ENCODE peak calls at places on chromosome 4, in four cellular contexts. H, T, X and B are unnamed samples.

GRCh38 chr4:88418411-88418810 is 38.5 kb upstream of the HERC5 start:
- DNase-seq in H (no peak), T (no peak), X (no peak), B (no peak)

GRCh38 chr4:113587640-113588275 is 173.8 kb downstream of the CAMK2D start:
- DNase-seq in X (no peak), H (no peak), T (no peak), B (no peak)

GRCh38 chr4:8850074-8850829 is 21.4 kb downstream of the HMX1 start:
- DNase-seq in T (no peak), X (no peak), H (no peak), B (no peak)

GRCh38 chr4:145935253-145936141 is 3.1 kb downstream of the ZNF827 start:
- DNase-seq in X (no peak), T (peak; percentile 68), H (no peak), B (no peak)

GRCh38 chr4:8046925-8047541 is 107.4 kb upstream of the AFAP1 start:
- DNase-seq in X (no peak), H (no peak), T (no peak), B (no peak)

GRCh38 chr4:152115794-152116193 is 355.0 kb upstream of the GATB start:
- DNase-seq in T (no peak), H (no peak), X (no peak), B (peak; percentile 85)

GRCh38 chr4:149896428-149896827 is 80.8 kb upstream of the IQCM start:
- DNase-seq in H (no peak), T (peak; percentile 18), X (no peak), B (no peak)

GRCh38 chr4:26220704-26221103 is 100.1 kb upstream of the RBPJ start:
- DNase-seq in H (no peak), T (no peak), X (no peak), B (no peak)

GRCh38 chr4:64359496-64359895 is 49.8 kb downstream of the TECRL start:
- DNase-seq in T (no peak), H (no peak), X (no peak), B (no peak)

GRCh38 chr4:76279462-76279861 is 27.1 kb upstream of the STBD1 start:
- DNase-seq in H (no peak), X (no peak), T (no peak), B (no peak)

GRCh38 chr4:186727977-186728519 is 4.4 kb upstream of the FAT1 start:
- DNase-seq in X (no peak), H (no peak), T (no peak), B (peak; percentile 39)

GRCh38 chr4:112167790-112168189 is 22.5 kb downstream of the FAM241A start:
- DNase-seq in T (no peak), H (no peak), X (no peak), B (no peak)

GRCh38 chr4:6901669-6902317 is 7.8 kb upstream of the TBC1D14 start:
- DNase-seq in X (no peak), T (no peak), H (no peak), B (no peak)

GRCh38 chr4:85968945-85969830 is 390.7 kb downstream of the MAPK10 start:
- DNase-seq in T (no peak), H (peak; percentile 18), X (no peak), B (no peak)

GRCh38 chr4:23945521-23946017 is 55.7 kb upstream of the PPARGC1A start:
- DNase-seq in H (no peak), X (peak; percentile 43), T (peak; percentile 44), B (no peak)

GRCh38 chr4:54014761-54015160 is 49.6 kb downstream of the CHIC2 start:
- DNase-seq in H (no peak), T (no peak), X (no peak), B (no peak)

GRCh38 chr4:100189820-100190642 is at the start of gene DDIT4L:
- DNase-seq in T (peak; percentile 29), H (peak; percentile 17), X (no peak), B (no peak)

GRCh38 chr4:148442830-148443549 is 776 bp upstream of the NR3C2 start:
- DNase-seq in T (peak; percentile 39), X (no peak), H (no peak), B (no peak)

GRCh38 chr4:38313999-38314561 is 349.9 kb upstream of the KLF3 start:
- DNase-seq in H (no peak), X (no peak), T (no peak), B (no peak)

GRCh38 chr4:51960486-51960885 is 59.7 kb downstream of the LRRC66 start:
- DNase-seq in T (no peak), X (no peak), H (no peak), B (no peak)

GRCh38 chr4:48275247-48275646 is 5.6 kb upstream of the TEC start:
- DNase-seq in T (no peak), H (peak; percentile 6), X (no peak), B (no peak)

GRCh38 chr4:117770269-117771087 is 263.8 kb upstream of the NDST3 start:
- DNase-seq in X (no peak), H (no peak), T (no peak), B (no peak)

GRCh38 chr4:63618883-63619573 is 790.2 kb downstream of the TECRL start:
- DNase-seq in X (no peak), H (no peak), T (no peak), B (no peak)

GRCh38 chr4:11710484-11710883 is 281.8 kb upstream of the HS3ST1 start:
- DNase-seq in T (no peak), X (no peak), H (no peak), B (no peak)

GRCh38 chr4:168803727-168804126 is 206.3 kb downstream of the CBR4 start:
- DNase-seq in H (no peak), X (no peak), T (no peak), B (no peak)

DNA sequence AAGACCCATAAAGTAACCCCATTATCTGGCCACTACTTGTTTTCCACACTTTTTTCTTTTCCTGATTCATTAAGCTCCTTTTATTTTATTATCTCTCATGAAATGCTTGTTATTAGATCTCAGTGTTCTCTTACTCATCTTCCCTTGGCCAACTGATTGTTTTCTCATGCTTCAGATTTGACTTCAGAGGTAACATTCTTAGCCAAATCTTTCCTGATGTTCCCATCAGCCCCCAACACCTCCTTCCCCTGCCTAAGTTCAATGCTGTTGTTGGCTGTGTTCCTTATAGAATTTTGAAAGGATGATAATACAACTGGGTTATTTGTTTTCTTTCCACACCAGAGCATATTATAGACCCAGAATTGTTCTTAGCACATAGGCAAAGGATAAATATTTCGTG is 75.6 kb downstream of the BMPR1B start:
- DNase-seq in H (no peak), X (no peak), T (no peak), B (no peak)
- H3K9me3 ChIP-seq in H (no peaks in the 10 kb centered on the region), X (no peaks in the 10 kb centered on the region), T (no peaks in the 10 kb centered on the region), B (no peaks in the 10 kb centered on the region)

GRCh38 chr4:137203601-137204000 is 328.7 kb downstream of the PCDH18 start:
- DNase-seq in X (no peak), H (no peak), T (no peak), B (no peak)
- TF ChIP-seq POLR2A in X (no peak), H (no peak), T (no peak), B (no peak)

GRCh38 chr4:15653864-15654391 is 1.2 kb downstream of the FBXL5 start:
- DNase-seq in T (no peak), H (no peak), X (no peak), B (no peak)

GRCh38 chr4:15649914-15650545 is 5.1 kb downstream of the FBXL5 start:
- DNase-seq in H (peak; percentile 33), X (peak; percentile 52), T (no peak), B (no peak)

GRCh38 chr4:15653430-15653829 is 1.7 kb downstream of the FBXL5 start:
- DNase-seq in X (no peak), H (no peak), T (no peak), B (no peak)

GRCh38 chr4:15651682-15652081 is 3.5 kb downstream of the FBXL5 start:
- DNase-seq in T (no peak), H (no peak), X (no peak), B (no peak)

DNA sequence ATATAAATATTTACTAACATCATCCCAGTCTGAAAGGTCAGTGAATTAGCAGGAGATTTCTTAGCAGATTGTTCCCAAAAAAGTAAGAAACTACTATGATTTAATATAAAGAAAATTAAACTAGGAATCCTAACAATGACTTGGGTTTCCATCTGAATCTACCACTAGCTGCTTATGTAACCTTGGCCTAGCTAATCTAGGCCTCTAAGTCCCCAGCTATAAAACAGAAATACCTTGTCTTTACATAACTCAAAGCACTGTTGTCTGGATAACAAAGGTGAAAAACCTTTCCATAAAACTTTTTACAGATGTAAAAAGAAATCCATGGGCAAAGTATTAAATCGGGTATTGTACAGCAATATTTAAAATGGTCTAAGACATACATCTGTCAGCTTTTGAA is 3.0 kb downstream of the FBXL5 start:
- DNase-seq in X (no peak), T (no peak), H (no peak), B (no peak)
- H3K27ac ChIP-seq in X (peak overlapping the region; percentile 99), T (peak overlapping the region; percentile 38), H (no peak overlapping the region), B (peak overlapping the region; percentile 99)

DNA sequence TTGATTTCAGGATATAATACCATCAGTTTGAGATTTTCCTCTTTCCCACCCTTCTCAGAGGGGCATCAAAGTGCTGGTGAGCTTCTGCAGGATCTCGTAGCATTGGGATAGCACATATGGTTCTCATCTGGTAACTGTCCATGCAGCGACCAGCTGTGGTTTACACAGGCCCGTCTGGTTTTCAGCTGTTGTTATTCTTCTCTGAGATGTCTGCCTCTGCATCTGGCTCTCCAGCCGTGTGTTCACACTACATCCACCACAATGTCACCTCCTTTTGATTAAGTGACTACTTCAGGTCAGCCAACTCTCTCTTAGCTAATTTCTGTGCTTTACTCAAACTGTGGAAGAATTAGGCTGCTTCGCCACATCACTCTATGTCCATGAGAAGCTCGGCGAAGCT is 676.7 kb upstream of the TENM3 start:
- DNase-seq in H (no peak), T (no peak), X (no peak), B (no peak)
- H3K9me3 ChIP-seq in H (no peaks in the 10 kb centered on the region), T (no peaks in the 10 kb centered on the region), X (no peaks in the 10 kb centered on the region), B (no peaks in the 10 kb centered on the region)

GRCh38 chr4:165207431-165208321 is at the start of gene KLHL2:
- DNase-seq in T (peak; percentile 86), H (peak; percentile 35), X (peak; percentile 43), B (no peak)
- TF ChIP-seq POLR2A in T (no peak), H (peak; percentile 48), X (peak; percentile 61), B (no peak)

GRCh38 chr4:176475091-176475490 is 155.3 kb downstream of the SPCS3 start:
- DNase-seq in H (no peak), T (no peak), X (no peak), B (no peak)

GRCh38 chr4:176464748-176465147 is 145.0 kb downstream of the SPCS3 start:
- DNase-seq in H (no peak), X (no peak), T (no peak), B (no peak)

GRCh38 chr4:176469546-176469945 is 149.8 kb downstream of the SPCS3 start:
- DNase-seq in T (no peak), X (no peak), H (no peak), B (no peak)

GRCh38 chr4:176467011-176467410 is 147.2 kb downstream of the SPCS3 start:
- DNase-seq in H (no peak), X (no peak), T (no peak), B (no peak)

GRCh38 chr4:176470671-176471070 is 150.9 kb downstream of the SPCS3 start:
- DNase-seq in H (no peak), T (no peak), X (no peak), B (no peak)
- H3K27ac ChIP-seq in H (no peak overlapping the region), T (no peak overlapping the region), X (no peak overlapping the region), B (no peak overlapping the region)

GRCh38 chr4:108498925-108499324 is 121.5 kb upstream of the RPL34 start:
- DNase-seq in T (no peak), X (no peak), H (no peak), B (no peak)

DNA sequence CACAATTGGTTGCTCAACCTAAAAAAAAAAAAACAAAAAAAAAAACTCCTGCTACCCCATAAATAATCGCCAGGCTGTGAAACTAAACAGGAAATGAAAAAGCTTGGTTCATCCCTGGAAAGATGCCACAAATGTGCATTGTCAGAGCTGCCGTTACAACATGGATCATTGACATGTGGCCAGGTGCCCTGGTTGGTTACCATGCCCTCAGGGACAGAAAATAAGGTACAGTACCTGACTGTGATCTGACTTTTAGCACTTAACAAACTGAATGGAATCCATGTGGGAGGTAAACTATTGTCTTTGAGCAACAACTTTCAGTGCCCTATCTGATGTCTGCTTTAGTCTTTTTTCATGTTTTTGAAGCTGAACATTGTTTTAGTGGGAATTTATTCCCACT is 118.0 kb upstream of the RPL34 start:
- DNase-seq in H (no peak), X (no peak), T (no peak), B (no peak)
- H3K9me3 ChIP-seq in H (no peaks in the 10 kb centered on the region), X (no peaks in the 10 kb centered on the region), T (no peaks in the 10 kb centered on the region), B (no peaks in the 10 kb centered on the region)